ENCODE peak calls at places on chromosomes 11 and 22, in four cellular contexts. E is CD4-positive, CD25-positive, alpha-beta regulatory T cell; H is pancreas; U is stomach. M is an unnamed sample.

GRCh38 chr11:69089258-69089657 is 40.5 kb downstream of the TPCN2 start:
- DNase-seq in E (no peak), U (peak; percentile 63), H (peak; percentile 89), M (peak; percentile 74)

GRCh38 chr11:133833899-133834296 is 11.4 kb downstream of the SPATA19 start:
- DNase-seq in U (no peak), H (no peak), E (no peak), M (no peak)

GRCh38 chr22:29023172-29023796 is 38.3 kb downstream of the C22orf31 start:
- DNase-seq in E (no peak), U (no peak), H (no peak), M (no peak)

GRCh38 chr22:35604671-35605457 is 12.3 kb downstream of the MB start:
- DNase-seq in H (peak; percentile 12), U (no peak), E (no peak), M (no peak)

GRCh38 chr11:66268953-66269906 is 791 bp downstream of the RAB1B start:
- DNase-seq in U (no peak), E (no peak), H (peak; percentile 79), M (no peak)

GRCh38 chr11:75577198-75577597 is 15.1 kb downstream of the SERPINH1 start:
- DNase-seq in H (no peak), U (peak; percentile 52), E (peak; percentile 28), M (peak; percentile 88)

GRCh38 chr11:119756169-119756568 is 27.2 kb upstream of the NECTIN1 start:
- DNase-seq in H (no peak), U (no peak), E (no peak), M (no peak)

GRCh38 chr22:45860201-45860600 is 116.8 kb downstream of the WNT7B start:
- DNase-seq in U (no peak), H (no peak), E (no peak), M (no peak)

GRCh38 chr11:47327949-47328348 is 24.6 kb downstream of the MYBPC3 start:
- DNase-seq in E (no peak), H (no peak), U (no peak), M (no peak)

GRCh38 chr11:77191823-77192495 is 63.9 kb downstream of the MYO7A start:
- DNase-seq in H (peak; percentile 93), U (peak; percentile 90), E (no peak), M (no peak)

GRCh38 chr22:49968313-49968830 is 7.8 kb downstream of the PIM3 start:
- DNase-seq in U (peak; percentile 34), H (peak; percentile 82), E (no peak), M (peak; percentile 28)

GRCh38 chr11:2700415-2701211 is 819 bp upstream of the KCNQ1OT1 start:
- DNase-seq in U (peak; percentile 64), E (peak; percentile 12), H (peak; percentile 87), M (peak; percentile 67)

GRCh38 chr11:45383229-45383628 is 97.1 kb upstream of the SYT13 start:
- DNase-seq in H (no peak), U (no peak), E (no peak), M (no peak)

GRCh38 chr22:27873476-27873875 is 45.6 kb downstream of the PITPNB start:
- DNase-seq in U (no peak), E (no peak), H (no peak), M (peak; percentile 39)

GRCh38 chr22:25447689-25448434 is 116.6 kb upstream of the GRK3 start:
- DNase-seq in U (peak; percentile 93), E (peak; percentile 84), H (peak; percentile 95), M (peak; percentile 94)

GRCh38 chr22:38025514-38025913 is 31.7 kb upstream of the PICK1 start:
- DNase-seq in H (no peak), U (no peak), E (no peak), M (no peak)

GRCh38 chr11:17238377-17238776 is 30.6 kb upstream of the PIK3C2A start:
- DNase-seq in H (no peak), E (no peak), U (peak; percentile 28), M (no peak)

GRCh38 chr11:127238321-127238720 is 237.8 kb upstream of the KIRREL3 start:
- DNase-seq in H (no peak), U (no peak), E (no peak), M (no peak)

GRCh38 chr11:121681536-121681935 is 228.8 kb upstream of the SORL1-AS1 start:
- DNase-seq in E (no peak), H (no peak), U (no peak), M (no peak)

GRCh38 chr11:17629113-17629512 is 82.1 kb downstream of the OTOG start:
- DNase-seq in E (no peak), U (peak; percentile 18), H (no peak), M (no peak)

GRCh38 chr11:128686045-128686741 is 7.7 kb upstream of the FLI1 start:
- DNase-seq in E (no peak), U (no peak), H (peak; percentile 44), M (no peak)

GRCh38 chr22:32055069-32055468 is 12.0 kb downstream of the SLC5A1 start:
- DNase-seq in U (no peak), E (no peak), H (no peak), M (no peak)

GRCh38 chr11:693887-694562 is 997 bp downstream of the DEAF1 start:
- DNase-seq in E (no peak), U (no peak), H (peak; percentile 90), M (peak; percentile 42)

GRCh38 chr11:84022221-84022620 is 736.1 kb upstream of the CCDC90B start:
- DNase-seq in H (no peak), E (no peak), U (no peak), M (no peak)

GRCh38 chr11:8342821-8343681 is 79.4 kb upstream of the LMO1 start:
- DNase-seq in U (no peak), H (no peak), E (no peak), M (no peak)

GRCh38 chr11:8345179-8345578 is 81.5 kb upstream of the LMO1 start:
- DNase-seq in E (no peak), H (no peak), U (no peak), M (no peak)

GRCh38 chr11:8344346-8344745 is 80.7 kb upstream of the LMO1 start:
- DNase-seq in H (no peak), E (no peak), U (no peak), M (no peak)

GRCh38 chr11:8341966-8342365 is 78.3 kb upstream of the LMO1 start:
- DNase-seq in H (no peak), E (no peak), U (no peak), M (no peak)

GRCh38 chr11:8346157-8346755 is 82.6 kb upstream of the LMO1 start:
- DNase-seq in H (no peak), U (no peak), E (no peak), M (no peak)
- H3K4me3 ChIP-seq in H (no peak overlapping the region), U (no peak overlapping the region), E (no peak overlapping the region), M (no peak overlapping the region)

DNA sequence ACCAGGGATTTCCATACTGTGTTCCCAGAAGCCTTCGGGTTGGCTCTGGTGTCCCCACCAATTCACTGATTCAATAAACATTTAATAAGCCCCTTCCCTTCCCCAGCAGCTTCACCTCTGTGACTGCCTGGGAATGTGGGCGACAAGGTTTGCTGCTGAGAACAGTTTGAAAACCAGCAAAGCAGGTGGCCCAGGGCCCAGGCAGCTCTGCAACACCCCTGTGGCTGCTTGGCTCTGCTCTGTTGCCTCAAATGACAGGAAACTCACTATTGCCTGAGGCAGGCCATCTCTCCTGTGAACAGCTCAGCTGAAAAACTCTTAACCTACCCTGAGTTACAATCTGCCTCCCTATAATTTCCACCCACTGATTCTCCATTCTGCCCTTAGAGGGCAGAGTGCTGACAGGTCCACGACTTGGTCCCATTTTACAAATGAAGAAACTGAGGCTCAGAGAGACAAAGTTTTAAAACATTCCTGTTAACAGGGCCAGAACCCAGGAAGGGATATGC is 10.5 kb downstream of the ADORA2A start:
- DNase-seq in H (no peak), E (no peak), U (no peak), M (no peak)
- H3K4me1 ChIP-seq in H (no peaks in the 10 kb centered on the region), E (peaks cover 69% of the 10 kb centered on the region), U (peaks cover 31% of the 10 kb centered on the region), M (peaks cover 23% of the 10 kb centered on the region)

GRCh38 chr11:134880788-134881187 is 468.7 kb upstream of the B3GAT1 start:
- DNase-seq in E (no peak), U (no peak), H (no peak), M (no peak)
- H3K27me3 ChIP-seq in E (no peaks in the 10 kb centered on the region), U (peaks cover 4% of the 10 kb centered on the region), H (peaks cover 5% of the 10 kb centered on the region), M (peaks cover 3% of the 10 kb centered on the region)

DNA sequence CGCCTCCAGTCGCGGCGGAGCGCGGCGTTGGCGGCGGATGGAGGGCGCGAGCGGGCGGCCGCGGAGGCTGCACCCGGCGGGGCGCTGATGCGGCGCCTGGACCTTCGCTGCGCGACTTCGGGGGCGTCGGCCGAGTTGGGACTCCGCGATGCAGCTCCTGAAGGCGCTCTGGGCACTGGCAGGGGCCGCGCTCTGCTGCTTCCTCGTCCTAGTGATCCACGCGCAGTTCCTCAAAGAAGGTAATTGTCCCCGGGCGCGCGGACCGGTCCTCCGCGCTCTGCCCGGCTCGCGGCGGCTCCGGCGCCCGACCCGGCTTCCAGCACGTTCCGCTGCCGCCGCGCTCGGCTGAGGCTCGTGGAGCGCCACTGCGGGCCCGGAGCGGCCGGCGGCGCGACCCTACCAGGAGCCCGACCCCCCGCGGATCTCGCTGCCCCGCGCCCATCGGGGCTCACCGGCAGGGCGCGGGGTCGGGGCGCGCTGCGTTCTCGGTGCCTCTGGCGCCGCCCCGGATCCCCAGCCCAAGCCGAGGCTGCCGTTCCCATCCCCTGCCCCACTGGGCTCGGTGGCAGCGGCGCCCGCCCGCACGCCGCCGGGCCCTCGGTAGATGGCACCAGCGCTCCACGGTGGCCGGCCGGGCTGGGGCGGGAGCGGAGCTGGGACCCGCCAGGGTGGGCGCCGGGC is 1251.2 kb downstream of the BRD1 start:
- DNase-seq in E (no peak), H (peak; percentile 63), U (no peak), M (no peak)
- H3K4me3 ChIP-seq in E (no peak overlapping the region), H (no peak overlapping the region), U (peak overlapping the region; percentile 45), M (no peak overlapping the region)

GRCh38 chr11:86060544-86060943 is 8.3 kb downstream of the PICALM start:
- DNase-seq in U (no peak), H (no peak), E (no peak), M (no peak)

GRCh38 chr11:86063536-86063935 is 5.3 kb downstream of the PICALM start:
- DNase-seq in H (no peak), U (no peak), E (no peak), M (no peak)

GRCh38 chr11:86064236-86064803 is 4.6 kb downstream of the PICALM start:
- DNase-seq in H (no peak), E (no peak), U (no peak), M (no peak)

GRCh38 chr11:86061483-86061882 is 7.4 kb downstream of the PICALM start:
- DNase-seq in H (no peak), U (no peak), E (no peak), M (no peak)

GRCh38 chr11:86062719-86063118 is 6.2 kb downstream of the PICALM start:
- DNase-seq in H (no peak), E (no peak), U (no peak), M (no peak)
- H3K4me1 ChIP-seq in H (peaks cover 24% of the 10 kb centered on the region), E (peaks cover 77% of the 10 kb centered on the region), U (peaks cover 87% of the 10 kb centered on the region), M (peaks cover 73% of the 10 kb centered on the region)

DNA sequence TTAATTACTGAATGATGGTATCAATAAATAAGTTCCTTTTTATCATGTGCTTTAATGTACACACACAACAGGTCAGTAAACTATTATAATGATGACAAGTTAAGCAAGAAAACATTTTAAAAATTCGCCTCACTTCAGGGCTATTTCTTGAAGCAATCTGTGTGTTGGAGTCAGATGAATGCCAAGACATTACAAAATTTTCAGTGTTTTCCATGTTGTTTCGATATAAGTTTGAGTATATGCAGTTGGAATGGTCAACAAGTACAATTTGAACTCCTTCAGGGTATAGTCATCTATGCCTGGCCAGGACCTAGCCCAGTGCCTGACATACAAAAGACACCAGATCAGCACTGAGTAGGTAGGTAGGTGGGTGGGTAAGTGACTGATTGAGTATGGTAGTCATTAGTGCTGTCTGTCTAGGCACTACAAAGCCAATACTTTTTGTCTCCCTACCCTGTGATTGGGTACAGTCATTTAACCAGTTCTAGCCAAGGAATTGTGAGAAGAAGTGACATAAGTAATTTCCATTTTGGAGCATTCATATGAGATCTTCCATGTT is 7.5 kb downstream of the PRCP start:
- DNase-seq in E (no peak), U (no peak), H (no peak), M (no peak)
- H3K27me3 ChIP-seq in E (no peaks in the 10 kb centered on the region), U (no peaks in the 10 kb centered on the region), H (no peaks in the 10 kb centered on the region), M (no peaks in the 10 kb centered on the region)

GRCh38 chr11:3837793-3838192 is 3.0 kb downstream of the RHOG start:
- DNase-seq in U (peak; percentile 36), H (no peak), E (no peak), M (peak; percentile 45)
- H3K4me3 ChIP-seq in U (peak overlapping the region; percentile 78), H (no peak overlapping the region), E (peak overlapping the region; percentile 98), M (no peak overlapping the region)